ENCODE peak calls at places on chromosomes 6 and 20, in nine cellular contexts. W, Q, H, C, G, A, K, R and Z are unnamed samples.

GRCh38 chr6:5078121-5078695 is 6.9 kb upstream of the PPP1R3G start:
- DNase-seq in H (peak; percentile 27), K (no peak), G (no peak), W (peak; percentile 75), C (no peak), Q (no peak), R (no peak), A (no peak), Z (no peak)

GRCh38 chr6:40482532-40482931 is 104.6 kb downstream of the LRFN2 start:
- DNase-seq in A (no peak), W (no peak), K (peak; percentile 72), H (no peak), R (no peak), G (no peak), Q (no peak), C (no peak), Z (no peak)

GRCh38 chr6:169831450-169832246 is 80.2 kb downstream of the ERMARD start:
- DNase-seq in Q (no peak), R (peak; percentile 91), H (peak; percentile 51), G (peak; percentile 41), W (peak; percentile 69), C (peak; percentile 51), K (peak; percentile 92), A (peak; percentile 40), Z (no peak)

GRCh38 chr20:32333181-32333987 is 24.7 kb upstream of the ASXL1 start:
- DNase-seq in G (no peak), R (no peak), K (no peak), Q (no peak), W (no peak), H (no peak), C (no peak), A (no peak), Z (no peak)

GRCh38 chr6:89411269-89412070 is 603 bp downstream of the RRAGD start:
- DNase-seq in Q (no peak), A (peak; percentile 11), C (no peak), R (peak; percentile 90), W (peak; percentile 51), K (peak; percentile 83), G (no peak), H (no peak), Z (no peak)

GRCh38 chr6:131205891-131206290 is 70.6 kb downstream of the AKAP7 start:
- DNase-seq in Q (no peak), R (no peak), W (no peak), C (no peak), K (no peak), G (no peak), A (no peak), H (no peak), Z (no peak)

GRCh38 chr6:36312854-36313627 is 23.6 kb downstream of the BNIP5 start:
- DNase-seq in H (no peak), R (no peak), C (no peak), K (no peak), G (no peak), A (no peak), W (no peak), Q (no peak), Z (no peak)

GRCh38 chr6:142566628-142567396 is 265.0 kb downstream of the ADGRG6 start:
- DNase-seq in Q (no peak), W (peak; percentile 26), C (peak; percentile 64), K (peak; percentile 63), H (peak; percentile 57), R (no peak), A (peak; percentile 52), G (peak; percentile 53), Z (no peak)

GRCh38 chr20:5720696-5721095 is 29.5 kb upstream of the SHLD1 start:
- DNase-seq in W (no peak), K (no peak), C (peak; percentile 20), Q (no peak), A (no peak), H (no peak), G (no peak), R (no peak), Z (no peak)

GRCh38 chr6:90478278-90478677 is 108.6 kb downstream of the MAP3K7 start:
- DNase-seq in C (no peak), K (peak; percentile 57), A (no peak), Q (no peak), H (no peak), G (no peak), W (no peak), R (no peak), Z (no peak)

GRCh38 chr6:16498237-16498636 is 259.9 kb downstream of the GMPR start:
- DNase-seq in H (no peak), G (no peak), W (no peak), A (peak; percentile 86), Q (no peak), R (no peak), K (no peak), C (no peak), Z (no peak)

GRCh38 chr6:19444041-19444440 is 393.1 kb upstream of the ID4 start:
- DNase-seq in G (no peak), Q (no peak), K (no peak), C (no peak), R (no peak), W (no peak), A (no peak), H (no peak), Z (no peak)

GRCh38 chr6:16741112-16742016 is 19.9 kb downstream of the ATXN1 start:
- DNase-seq in G (no peak), R (no peak), K (no peak), W (no peak), H (no peak), C (peak; percentile 97), Q (peak; percentile 93), A (peak; percentile 94), Z (peak; percentile 98)

GRCh38 chr6:137086031-137086430 is 41.3 kb upstream of the IL20RA start:
- DNase-seq in G (no peak), Q (no peak), A (no peak), R (no peak), H (no peak), K (no peak), C (no peak), W (no peak), Z (no peak)

GRCh38 chr6:108651781-108652227 is 91.1 kb downstream of the FOXO3 start:
- DNase-seq in G (no peak), H (no peak), C (peak; percentile 54), A (peak; percentile 27), K (no peak), Q (peak; percentile 74), W (no peak), R (no peak), Z (no peak)

GRCh38 chr20:38853759-38854158 is 48.3 kb downstream of the PPP1R16B start:
- DNase-seq in R (no peak), H (no peak), K (no peak), G (no peak), A (no peak), Q (no peak), C (no peak), W (peak; percentile 39), Z (no peak)

GRCh38 chr6:144063744-144064401 is 31.5 kb downstream of the SF3B5 start:
- DNase-seq in Q (no peak), A (peak; percentile 31), G (no peak), R (peak; percentile 100), C (peak; percentile 7), H (peak; percentile 53), K (peak; percentile 92), W (peak; percentile 88), Z (no peak)
- TF ChIP-seq CTCF in Q (peak; percentile 34), A (no peak), G (peak; percentile 54), R (peak; percentile 45), C (peak; percentile 9), H (peak; percentile 17), K (peak; percentile 41), W (no peak), Z (peak; percentile 22)

GRCh38 chr6:44220913-44221290 is 2.5 kb upstream of the SLC29A1 start:
- DNase-seq in A (no peak), C (no peak), G (no peak), W (no peak), H (no peak), K (no peak), R (no peak), Q (no peak), Z (no peak)

GRCh38 chr6:44219815-44220784 is 3.3 kb upstream of the SLC29A1 start:
- DNase-seq in H (no peak), K (no peak), Q (no peak), W (no peak), A (no peak), C (no peak), R (no peak), G (no peak), Z (no peak)

GRCh38 chr6:44221961-44222335 is 1.4 kb upstream of the SLC29A1 start:
- DNase-seq in C (no peak), H (no peak), A (no peak), R (no peak), G (no peak), Q (no peak), W (no peak), K (no peak), Z (no peak)

GRCh38 chr6:44222486-44222986 is 859 bp upstream of the SLC29A1 start:
- DNase-seq in A (no peak), R (no peak), C (no peak), W (no peak), Q (no peak), K (peak; percentile 65), G (no peak), H (no peak), Z (no peak)

GRCh38 chr6:44221291-44221960 is 2.0 kb upstream of the SLC29A1 start:
- DNase-seq in H (peak; percentile 87), K (peak; percentile 77), C (peak; percentile 58), A (peak; percentile 81), Q (no peak), W (peak; percentile 98), R (peak; percentile 93), G (no peak), Z (no peak)
- H3K4me3 ChIP-seq in H (no peak overlapping the region), K (no peak overlapping the region), C (no peak overlapping the region), A (no peak overlapping the region), Q (no peak overlapping the region), W (no peak overlapping the region), R (no peak overlapping the region), G (peak overlapping the region; percentile 1), Z (peak overlapping the region; percentile 27)

DNA sequence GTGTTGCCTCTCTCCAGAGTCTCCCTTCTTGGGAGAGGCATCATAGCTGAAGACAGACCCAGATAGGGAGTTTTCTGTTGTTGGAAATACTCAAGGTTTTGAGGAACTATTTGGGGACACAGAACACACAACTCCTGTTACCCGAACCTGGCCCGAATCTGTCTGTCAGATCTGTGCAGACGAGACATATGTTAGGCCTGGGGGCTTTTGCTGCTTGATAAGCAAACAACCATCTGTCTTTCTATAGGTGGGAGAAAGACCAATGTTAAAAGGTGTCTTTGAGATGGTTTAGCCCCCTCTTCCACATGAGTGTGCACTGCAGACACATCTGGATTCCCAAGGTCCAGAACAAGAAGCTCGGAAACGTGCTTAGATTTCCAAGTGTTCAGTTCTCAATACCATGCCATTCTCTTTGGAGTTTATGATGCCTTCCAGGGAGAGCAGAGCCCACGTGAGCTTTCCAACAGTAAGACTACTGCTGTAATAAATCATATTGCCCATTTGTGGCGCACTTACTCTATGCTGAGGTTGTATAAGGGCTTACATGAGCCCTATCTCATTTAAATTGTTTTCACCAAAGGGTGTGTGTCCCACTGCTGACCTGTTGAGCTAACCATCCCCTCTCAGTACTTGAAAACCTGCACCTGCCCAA is 3.8 kb upstream of the STX16 start:
- DNase-seq in H (no peak), C (no peak), G (no peak), K (no peak), Q (no peak), W (no peak), A (no peak), R (no peak), Z (no peak)
- TF ChIP-seq CTCF in H (no peak), C (no peak), G (no peak), K (no peak), Q (no peak), W (no peak), A (no peak), R (no peak), Z (no peak)

DNA sequence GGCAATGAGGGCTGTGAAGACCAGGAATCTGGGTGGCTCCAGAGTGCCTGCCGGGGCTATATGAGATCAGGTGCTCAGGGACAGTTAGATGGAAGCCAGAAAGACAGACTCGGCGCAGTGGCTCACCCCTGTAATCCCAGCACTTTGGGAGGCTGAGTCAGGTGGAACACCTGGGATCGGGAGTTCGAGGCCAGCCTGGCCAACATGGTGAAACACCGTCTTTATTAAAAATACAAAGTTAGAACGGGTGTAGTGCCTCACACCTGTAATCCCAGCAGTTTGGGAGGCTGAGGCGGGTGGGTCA is 43.4 kb downstream of the BCAS4 start:
- DNase-seq in G (no peak), H (no peak), K (no peak), A (no peak), W (no peak), Q (no peak), R (no peak), C (no peak), Z (no peak)
- H3K4me3 ChIP-seq in G (no peak overlapping the region), H (no peak overlapping the region), K (no peak overlapping the region), A (no peak overlapping the region), W (no peak overlapping the region), Q (no peak overlapping the region), R (no peak overlapping the region), C (no peak overlapping the region), Z (no peak overlapping the region)